ENCODE peak calls at places on chromosomes 12 and 14, in seven cellular contexts. E, X, Y, D, V, H and N are unnamed samples.

GRCh38 chr14:37150414-37150813 is 22.0 kb downstream of the SLC25A21 start:
- DNase-seq in V (no peak), X (peak; percentile 34), H (no peak), D (no peak), Y (peak; percentile 44), E (peak; percentile 76), N (no peak)

GRCh38 chr14:88005050-88005481 is at the start of gene GPR65:
- DNase-seq in Y (peak; percentile 61), X (no peak), D (no peak), V (no peak), E (no peak), H (no peak), N (no peak)

GRCh38 chr12:16605666-16606116 is 271 bp downstream of the LMO3 start:
- DNase-seq in V (no peak), X (peak; percentile 35), E (peak; percentile 12), Y (peak; percentile 53), D (no peak), H (no peak), N (no peak)

GRCh38 chr12:106309671-106310313 is 7.3 kb downstream of the TCP11L2 start:
- DNase-seq in V (no peak), X (peak; percentile 94), H (no peak), D (no peak), E (peak; percentile 37), Y (peak; percentile 78), N (no peak)

GRCh38 chr14:77148510-77149231 is 7.1 kb upstream of the ZDHHC22 start:
- DNase-seq in D (no peak), X (no peak), E (no peak), V (no peak), H (no peak), Y (no peak), N (no peak)

GRCh38 chr12:18696971-18697602 is 40.7 kb downstream of the PLCZ1 start:
- DNase-seq in D (no peak), Y (peak; percentile 46), H (no peak), V (no peak), E (peak; percentile 63), X (peak; percentile 73), N (no peak)

GRCh38 chr14:104878582-104878981 is 13.5 kb downstream of the CEP170B start:
- DNase-seq in D (no peak), V (no peak), Y (no peak), E (no peak), X (no peak), H (no peak), N (no peak)

GRCh38 chr12:117162167-117162539 is 28.1 kb downstream of the FBXO21 start:
- DNase-seq in Y (no peak), X (no peak), E (no peak), D (no peak), V (no peak), H (no peak), N (no peak)

GRCh38 chr14:96507723-96508122 is 5.5 kb downstream of the PAPOLA start:
- DNase-seq in H (no peak), X (no peak), Y (no peak), E (no peak), D (no peak), V (no peak), N (no peak)
- H3K4me1 ChIP-seq in H (peaks cover 17% of the 10 kb centered on the region), X (no peaks in the 10 kb centered on the region), Y (peaks cover 17% of the 10 kb centered on the region), E (peaks cover 24% of the 10 kb centered on the region), D (no peaks in the 10 kb centered on the region), V (peaks cover 92% of the 10 kb centered on the region), N (no peaks in the 10 kb centered on the region)

GRCh38 chr12:57606821-57607220 is 2.2 kb downstream of the DTX3 start:
- DNase-seq in X (no peak), H (no peak), Y (no peak), E (no peak), D (no peak), V (no peak), N (no peak)

GRCh38 chr12:57606399-57606798 is 1.8 kb downstream of the DTX3 start:
- DNase-seq in D (no peak), E (no peak), Y (no peak), X (no peak), V (no peak), H (no peak), N (no peak)

GRCh38 chr12:57609091-57609780 is 2.0 kb upstream of the ARHGEF25 start:
- DNase-seq in X (no peak), E (no peak), Y (no peak), D (no peak), V (no peak), H (no peak), N (no peak)

GRCh38 chr12:57609781-57610552 is 1.3 kb upstream of the ARHGEF25 start:
- DNase-seq in E (no peak), V (no peak), H (no peak), Y (no peak), X (no peak), D (no peak), N (no peak)

DNA sequence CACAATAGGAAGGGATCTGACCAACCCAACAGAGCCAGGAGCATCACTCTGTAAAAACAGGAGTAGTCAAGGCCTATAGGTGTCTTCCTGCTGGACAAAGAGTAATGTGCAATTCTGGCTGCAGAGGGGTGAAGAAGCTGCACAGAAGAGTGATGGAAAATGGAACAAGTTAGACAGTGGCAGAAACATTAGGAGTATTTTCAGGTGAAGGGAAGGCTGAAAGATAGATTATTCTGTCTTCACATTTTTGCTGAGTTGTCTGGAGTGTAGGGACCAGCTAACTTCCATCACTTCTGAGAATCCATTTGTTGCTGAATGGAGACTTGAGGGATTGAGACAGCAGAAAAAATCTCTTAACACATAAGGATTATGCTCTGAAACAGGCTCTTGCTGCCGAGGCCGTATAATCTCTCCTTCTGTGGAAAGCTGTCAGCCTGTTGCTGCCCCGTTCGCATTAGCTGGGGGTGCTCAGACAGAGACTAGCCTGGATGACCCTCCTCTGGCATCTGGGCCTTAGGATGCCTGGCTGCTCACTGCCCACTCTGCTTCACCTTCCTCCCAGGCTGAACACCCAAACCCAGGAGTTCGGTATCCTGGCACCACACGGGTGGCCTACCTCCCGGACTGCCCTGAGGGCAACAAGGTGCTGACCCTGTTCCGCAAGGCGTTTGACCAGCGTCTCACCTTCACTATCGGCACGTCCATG is 3.1 kb upstream of the ARHGEF25 start:
- DNase-seq in X (no peak), H (no peak), E (no peak), V (no peak), Y (no peak), D (no peak), N (no peak)
- H3K4me1 ChIP-seq in X (peaks cover 13% of the 10 kb centered on the region), H (no peaks in the 10 kb centered on the region), E (peaks cover 26% of the 10 kb centered on the region), V (peaks cover 79% of the 10 kb centered on the region), Y (peaks cover 13% of the 10 kb centered on the region), D (peaks cover 20% of the 10 kb centered on the region), N (no peaks in the 10 kb centered on the region)

GRCh38 chr12:28026701-28027100 is 54.2 kb upstream of the PTHLH start:
- DNase-seq in V (no peak), E (peak; percentile 100), H (no peak), D (no peak), X (peak; percentile 47), Y (peak; percentile 15), N (no peak)
- H3K4me1 ChIP-seq in V (no peaks in the 10 kb centered on the region), E (peaks cover 72% of the 10 kb centered on the region), H (no peaks in the 10 kb centered on the region), D (no peaks in the 10 kb centered on the region), X (peaks cover 6% of the 10 kb centered on the region), Y (no peaks in the 10 kb centered on the region), N (no peaks in the 10 kb centered on the region)

GRCh38 chr14:95523818-95524448 is 7.5 kb upstream of the SYNE3 start:
- DNase-seq in Y (peak; percentile 83), H (no peak), D (no peak), E (no peak), V (peak; percentile 56), X (no peak), N (peak; percentile 93)
- H3K4me1 ChIP-seq in Y (peaks cover 20% of the 10 kb centered on the region), H (peaks cover 7% of the 10 kb centered on the region), D (no peaks in the 10 kb centered on the region), E (peaks cover 32% of the 10 kb centered on the region), V (peaks cover 80% of the 10 kb centered on the region), X (peaks cover 24% of the 10 kb centered on the region), N (peaks cover 57% of the 10 kb centered on the region)

GRCh38 chr14:54207991-54208520 is 188.8 kb upstream of the CDKN3 start:
- DNase-seq in H (no peak), Y (peak; percentile 40), V (no peak), D (no peak), E (no peak), X (peak; percentile 47), N (no peak)
- H3K4me1 ChIP-seq in H (no peaks in the 10 kb centered on the region), Y (no peaks in the 10 kb centered on the region), V (peaks cover 18% of the 10 kb centered on the region), D (peaks cover 3% of the 10 kb centered on the region), E (peaks cover 39% of the 10 kb centered on the region), X (peaks cover 3% of the 10 kb centered on the region), N (no peaks in the 10 kb centered on the region)

DNA sequence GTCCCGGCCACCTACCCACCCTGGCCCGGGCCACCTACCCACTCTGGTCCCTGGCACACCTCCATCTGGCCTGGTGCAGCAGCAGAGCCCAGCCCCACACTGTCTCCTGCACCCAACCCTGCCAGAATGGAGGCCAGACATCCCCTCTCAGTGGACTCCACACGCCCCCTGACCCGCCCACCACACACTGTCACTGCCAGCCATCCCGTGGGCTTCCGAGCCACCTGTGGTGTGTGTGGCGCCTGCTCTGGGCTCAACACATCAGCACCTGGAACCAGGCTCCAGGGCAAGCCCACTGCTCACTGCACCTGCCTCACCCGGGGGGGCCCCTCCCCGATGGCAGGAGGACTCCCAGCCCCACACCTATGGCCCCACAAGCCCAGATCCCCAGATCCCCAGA is 50.5 kb downstream of the FBRSL1 start:
- DNase-seq in Y (no peak), H (no peak), D (no peak), X (no peak), E (no peak), V (no peak), N (no peak)
- H3K4me1 ChIP-seq in Y (no peaks in the 10 kb centered on the region), H (no peaks in the 10 kb centered on the region), D (peaks cover 12% of the 10 kb centered on the region), X (no peaks in the 10 kb centered on the region), E (no peaks in the 10 kb centered on the region), V (no peaks in the 10 kb centered on the region), N (no peaks in the 10 kb centered on the region)

GRCh38 chr12:93758974-93759373 is 81.8 kb downstream of the CRADD start:
- DNase-seq in D (no peak), Y (no peak), E (no peak), H (no peak), V (no peak), X (no peak), N (no peak)
- H3K4me1 ChIP-seq in D (peaks cover 24% of the 10 kb centered on the region), Y (peaks cover 20% of the 10 kb centered on the region), E (no peaks in the 10 kb centered on the region), H (no peaks in the 10 kb centered on the region), V (peaks cover 38% of the 10 kb centered on the region), X (peaks cover 20% of the 10 kb centered on the region), N (peaks cover 3% of the 10 kb centered on the region)

DNA sequence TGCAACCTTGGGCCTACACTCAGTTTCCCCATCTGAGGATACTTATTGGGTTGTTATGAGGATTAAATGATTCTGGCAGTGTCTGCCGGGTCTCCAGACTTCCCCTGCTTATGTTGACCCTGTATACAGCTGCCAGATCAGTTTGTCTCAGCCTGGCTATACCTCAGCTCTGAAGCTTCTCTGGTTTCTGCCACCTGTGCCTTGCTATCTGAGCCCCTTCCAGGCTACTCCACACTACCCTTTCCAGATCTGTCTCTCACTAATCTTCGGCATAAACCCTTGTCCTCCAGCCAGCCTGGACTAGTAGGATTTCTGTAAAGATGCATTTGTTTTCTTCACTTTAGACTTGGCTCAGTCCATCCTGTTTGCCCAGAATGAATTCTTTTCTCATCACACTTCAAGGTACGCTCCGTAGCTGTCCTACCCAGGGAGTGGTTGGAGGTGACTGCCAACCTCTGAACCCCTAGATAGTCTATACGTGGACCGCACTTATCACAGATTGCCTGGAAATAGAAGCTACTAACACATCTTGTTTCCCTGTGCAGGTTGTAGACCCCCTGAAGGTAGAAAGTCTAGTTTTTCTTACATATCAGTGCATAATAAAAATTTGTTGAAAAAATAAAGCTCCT is 422.4 kb downstream of the RAD51B start:
- DNase-seq in V (no peak), H (no peak), Y (no peak), D (no peak), X (no peak), E (no peak), N (no peak)
- H3K4me1 ChIP-seq in V (peaks cover 98% of the 10 kb centered on the region), H (peaks cover 2% of the 10 kb centered on the region), Y (peaks cover 37% of the 10 kb centered on the region), D (peaks cover 10% of the 10 kb centered on the region), X (peaks cover 7% of the 10 kb centered on the region), E (peaks cover 16% of the 10 kb centered on the region), N (peaks cover 4% of the 10 kb centered on the region)

GRCh38 chr12:46217686-46218508 is 50.9 kb downstream of the SLC38A1 start:
- DNase-seq in H (no peak), Y (no peak), X (no peak), V (peak; percentile 34), E (no peak), D (no peak), N (no peak)
- H3K4me1 ChIP-seq in H (peaks cover 4% of the 10 kb centered on the region), Y (no peaks in the 10 kb centered on the region), X (no peaks in the 10 kb centered on the region), V (peaks cover 82% of the 10 kb centered on the region), E (peaks cover 43% of the 10 kb centered on the region), D (no peaks in the 10 kb centered on the region), N (no peaks in the 10 kb centered on the region)